ENCODE peak calls at places on chromosomes 7 and 10, in eight cellular contexts. I is CD4-positive, alpha-beta T cell; H is COLO829; T is dorsolateral prefrontal cortex; N is NCI-H1105; L is kidney tubule cell; Q is stimulated activated CD4-positive, alpha-beta T cell treated with anti-CD3 and anti-CD28 coated beads, Interleukin-2, amount 100 ng/mL, for 24 hours; D is KG1. Z is an unnamed sample.

GRCh38 chr7:99369767-99370353 is 4.7 kb upstream of the ARPC1B start:
- DNase-seq in I (no peak), H (no peak), T (no peak), N (no peak), L (no peak), Q (no peak), D (no peak), Z (no peak)

GRCh38 chr10:36608251-36608650 is 517.1 kb upstream of the ANKRD30A start:
- DNase-seq in I (no peak), H (no peak), T (no peak), N (no peak), L (peak), Q (no peak), D (no peak), Z (no peak)

GRCh38 chr10:111429288-111430028 is 352.6 kb downstream of the ADRA2A start:
- DNase-seq in I (no peak), H (no peak), T (no peak), N (no peak), L (no peak), Q (no peak), D (no peak), Z (no peak)

GRCh38 chr10:75452997-75453396 is 21.6 kb downstream of the LRMDA start:
- DNase-seq in I (no peak), H (no peak), T (no peak), N (no peak), L (no peak), Q (no peak), D (no peak), Z (no peak)

GRCh38 chr10:78305311-78305710 is 271.6 kb downstream of the RPS24 start:
- DNase-seq in I (no peak), H (no peak), T (no peak), N (no peak), L (no peak), Q (no peak), D (no peak), Z (no peak)

GRCh38 chr7:131026297-131027003 is 292.4 kb upstream of the KLF14 start:
- DNase-seq in I (no peak), H (no peak), T (no peak), N (no peak), L (peak), Q (no peak), D (no peak), Z (no peak)

GRCh38 chr7:127874951-127875608 is 156.2 kb downstream of the LRRC4 start:
- DNase-seq in I (no peak), H (no peak), T (no peak), N (no peak), L (no peak), Q (no peak), D (no peak), Z (no peak)

GRCh38 chr7:87342231-87342630 is 3.2 kb upstream of the CROT start:
- DNase-seq in I (no peak), H (no peak), T (no peak), N (no peak), L (no peak), Q (no peak), D (no peak), Z (no peak)

GRCh38 chr10:49363309-49364031 is 32.4 kb downstream of the DRGX start:
- DNase-seq in I (no peak), H (no peak), T (no peak), N (no peak), L (no peak), Q (no peak), D (no peak), Z (no peak)

GRCh38 chr7:15870337-15870736 is 183.9 kb upstream of the MEOX2 start:
- DNase-seq in I (no peak), H (no peak), T (no peak), N (no peak), L (no peak), Q (no peak), D (no peak), Z (no peak)

GRCh38 chr10:10326119-10326518 is 691.6 kb upstream of the CELF2 start:
- DNase-seq in I (no peak), H (no peak), T (no peak), N (no peak), L (no peak), Q (no peak), D (no peak), Z (no peak)

GRCh38 chr7:90621892-90622182 is 25.7 kb downstream of the CDK14 start:
- DNase-seq in I (no peak), H (no peak), T (no peak), N (no peak), L (no peak), Q (no peak), D (no peak), Z (no peak)

GRCh38 chr7:3215624-3216585 is 85.1 kb upstream of the SDK1 start:
- DNase-seq in I (no peak), H (no peak), T (no peak), N (no peak), L (no peak), Q (no peak), D (no peak), Z (no peak)

GRCh38 chr10:21292763-21293517 is 232.5 kb downstream of the SKIDA1 start:
- DNase-seq in I (no peak), H (peak), T (no peak), N (no peak), L (peak), Q (no peak), D (no peak), Z (no peak)

GRCh38 chr10:43815486-43815885 is 166.8 kb upstream of the ZNF32 start:
- DNase-seq in I (no peak), H (no peak), T (no peak), N (no peak), L (no peak), Q (no peak), D (no peak), Z (no peak)

GRCh38 chr7:155282671-155283070 is 15.0 kb upstream of the INSIG1 start:
- DNase-seq in I (no peak), H (peak), T (no peak), N (no peak), L (no peak), Q (no peak), D (no peak), Z (no peak)

GRCh38 chr7:42232275-42232674 is 4.7 kb downstream of the GLI3 start:
- DNase-seq in I (no peak), H (peak), T (no peak), N (no peak), L (peak), Q (no peak), D (no peak), Z (no peak)

GRCh38 chr10:29189272-29189671 is 99.6 kb upstream of the LYZL1 start:
- DNase-seq in I (no peak), H (no peak), T (no peak), N (no peak), L (no peak), Q (no peak), D (no peak), Z (no peak)

GRCh38 chr10:42958142-42958868 is 118.6 kb upstream of the RET start:
- DNase-seq in I (no peak), H (no peak), T (no peak), N (no peak), L (no peak), Q (no peak), D (no peak), Z (no peak)

GRCh38 chr7:90825779-90826178 is 229.7 kb downstream of the CDK14 start:
- DNase-seq in I (no peak), H (no peak), T (no peak), N (no peak), L (no peak), Q (no peak), D (no peak), Z (no peak)

GRCh38 chr7:55405856-55406541 is 40.9 kb downstream of the LANCL2 start:
- DNase-seq in I (no peak), H (no peak), T (no peak), N (peak), L (no peak), Q (no peak), D (no peak), Z (no peak)

GRCh38 chr7:140571537-140572122 is 69.0 kb downstream of the DENND2A start:
- DNase-seq in I (no peak), H (no peak), T (no peak), N (no peak), L (peak), Q (no peak), D (no peak), Z (no peak)

GRCh38 chr10:90560331-90560730 is 297.5 kb downstream of the HTR7 start:
- DNase-seq in I (no peak), H (no peak), T (no peak), N (no peak), L (no peak), Q (no peak), D (no peak), Z (no peak)

GRCh38 chr7:121510858-121511482 is 114.9 kb upstream of the FAM3C start:
- DNase-seq in I (no peak), H (no peak), T (no peak), N (peak), L (no peak), Q (no peak), D (no peak), Z (no peak)

GRCh38 chr7:20395094-20395493 is 64.4 kb downstream of the ITGB8 start:
- DNase-seq in I (no peak), H (no peak), T (no peak), N (no peak), L (no peak), Q (no peak), D (no peak), Z (no peak)

GRCh38 chr10:49269523-49269922 is 29.4 kb upstream of the C10orf71 start:
- DNase-seq in I (no peak), H (no peak), T (no peak), N (no peak), L (no peak), Q (no peak), D (no peak), Z (no peak)

GRCh38 chr7:151167197-151167911 is at the start of gene GBX1:
- DNase-seq in I (no peak), H (no peak), T (no peak), N (peak), L (peak), Q (peak), D (no peak), Z (no peak)

GRCh38 chr10:94075521-94075920 is 81.8 kb downstream of the PLCE1 start:
- DNase-seq in I (no peak), H (no peak), T (no peak), N (no peak), L (peak), Q (no peak), D (no peak), Z (no peak)

GRCh38 chr10:13717571-13717935 is 130.8 kb downstream of the PRPF18 start:
- DNase-seq in I (no peak), H (no peak), T (no peak), N (no peak), L (no peak), Q (no peak), D (no peak), Z (no peak)

Z was measured in activated T-cell treated with anti-CD3 and anti-CD28 coated beads, Interleukin-2, amount 50 U/mL, for 4 hours.